ENCODE peak calls at places on chromosomes 4 and X, in ten cellular contexts. V, X, S, F, C, U, L, D, E and Q are unnamed samples.

GRCh38 chrX:41737065-41737464 is 13.1 kb downstream of the GPR82 start:
- DNase-seq in V (no peak), X (no peak), S (no peak), F (no peak), C (no peak), U (no peak), L (no peak), D (no peak), E (no peak), Q (no peak)

GRCh38 chr4:24794111-24794860 is 1.1 kb upstream of the SOD3 start:
- DNase-seq in V (peak), X (no peak), S (no peak), F (no peak), C (peak), U (no peak), L (no peak), D (no peak), E (no peak), Q (peak)

GRCh38 chr4:76545161-76545884 is 110.3 kb downstream of the SHROOM3 start:
- DNase-seq in V (peak), X (no peak), S (no peak), F (no peak), C (no peak), U (no peak), L (peak), D (no peak), E (no peak), Q (no peak)

GRCh38 chr4:140012688-140013087 is 141.3 kb downstream of the MAML3 start:
- DNase-seq in V (peak), X (no peak), S (peak), F (peak), C (peak), U (peak), L (peak), D (no peak), E (peak), Q (no peak)

GRCh38 chr4:18039113-18039512 is 17.6 kb upstream of the LCORL start:
- DNase-seq in V (no peak), X (no peak), S (no peak), F (no peak), C (no peak), U (no peak), L (no peak), D (no peak), E (no peak), Q (no peak)

GRCh38 chr4:742742-743311 is 37.2 kb downstream of the PCGF3 start:
- DNase-seq in V (peak), X (peak), S (peak), F (peak), C (peak), U (no peak), L (no peak), D (peak), E (peak), Q (no peak)

GRCh38 chrX:4674028-4674782 is 960.8 kb upstream of the PRKX start:
- DNase-seq in V (no peak), X (no peak), S (no peak), F (no peak), C (no peak), U (no peak), L (no peak), D (no peak), E (no peak), Q (no peak)

GRCh38 chr4:5755679-5756078 is 44.7 kb downstream of the EVC start:
- DNase-seq in V (no peak), X (no peak), S (no peak), F (no peak), C (no peak), U (no peak), L (no peak), D (no peak), E (no peak), Q (no peak)

GRCh38 chrX:152072236-152072635 is 66.1 kb downstream of the MAGEA10 start:
- DNase-seq in V (peak), X (no peak), S (no peak), F (no peak), C (no peak), U (peak), L (no peak), D (no peak), E (no peak), Q (no peak)

GRCh38 chrX:26922278-26922677 is 540.9 kb downstream of the PPP4R3C start:
- DNase-seq in V (no peak), X (no peak), S (no peak), F (no peak), C (no peak), U (no peak), L (no peak), D (no peak), E (no peak), Q (no peak)

GRCh38 chrX:13518126-13518525 is 51.3 kb upstream of the EGFL6 start:
- DNase-seq in V (no peak), X (no peak), S (no peak), F (no peak), C (no peak), U (no peak), L (no peak), D (no peak), E (no peak), Q (no peak)

GRCh38 chr4:4182835-4183568 is 43.7 kb downstream of the OTOP1 start:
- DNase-seq in V (peak), X (no peak), S (no peak), F (peak), C (no peak), U (no peak), L (peak), D (peak), E (no peak), Q (no peak)

GRCh38 chrX:43949669-43950068 is 23.5 kb downstream of the NDP start:
- DNase-seq in V (no peak), X (no peak), S (no peak), F (peak), C (no peak), U (no peak), L (no peak), D (peak), E (peak), Q (no peak)

GRCh38 chrX:1466232-1466661 is 13.5 kb upstream of the ASMTL start:
- DNase-seq in V (no peak), X (no peak), S (no peak), F (no peak), C (no peak), U (no peak), L (no peak), D (no peak), E (no peak), Q (no peak)

GRCh38 chr4:76723373-76723772 is 174.6 kb downstream of the SOWAHB start:
- DNase-seq in V (peak), X (no peak), S (no peak), F (no peak), C (no peak), U (no peak), L (no peak), D (no peak), E (no peak), Q (no peak)